ENCODE peak calls at places on chromosomes 5 and 9, in six cellular contexts. D is uterus, O is H1, Z is A549, N is ovary, W is testis. M is an unnamed sample.

GRCh38 chr5:38845555-38846378 is at the start of gene OSMR:
- DNase-seq in W (peak; percentile 85), O (peak; percentile 80), D (peak; percentile 97), Z (peak; percentile 96), N (peak; percentile 98), M (peak; percentile 92)

GRCh38 chr9:27276182-27277030 is 20.5 kb downstream of the EQTN start:
- DNase-seq in Z (peak; percentile 61), W (no peak), N (no peak), O (no peak), D (no peak), M (no peak)

GRCh38 chr5:65923339-65923738 is 3.0 kb upstream of the ERBIN start:
- DNase-seq in N (no peak), Z (no peak), W (no peak), O (no peak), D (no peak), M (no peak)

GRCh38 chr9:136587944-136588662 is 42.3 kb upstream of the NOTCH1 start:
- DNase-seq in W (no peak), Z (no peak), D (no peak), N (no peak), O (peak; percentile 91), M (no peak)

GRCh38 chr9:79224672-79225433 is 346.9 kb upstream of the TLE4 start:
- DNase-seq in N (no peak), W (no peak), O (no peak), D (no peak), Z (peak; percentile 36), M (no peak)

GRCh38 chr5:166758151-166758550 is 1533.3 kb upstream of the WWC1 start:
- DNase-seq in Z (no peak), N (no peak), W (no peak), O (no peak), D (no peak), M (no peak)

GRCh38 chr5:66306105-66306843 is 162.2 kb downstream of the SREK1 start:
- DNase-seq in Z (peak; percentile 66), O (peak; percentile 57), N (peak; percentile 46), D (peak; percentile 48), W (peak; percentile 75), M (peak; percentile 35)

GRCh38 chr9:109248133-109248581 is 72.7 kb downstream of the EPB41L4B start:
- DNase-seq in N (no peak), D (no peak), W (no peak), Z (peak; percentile 43), O (peak; percentile 34), M (no peak)

DNA sequence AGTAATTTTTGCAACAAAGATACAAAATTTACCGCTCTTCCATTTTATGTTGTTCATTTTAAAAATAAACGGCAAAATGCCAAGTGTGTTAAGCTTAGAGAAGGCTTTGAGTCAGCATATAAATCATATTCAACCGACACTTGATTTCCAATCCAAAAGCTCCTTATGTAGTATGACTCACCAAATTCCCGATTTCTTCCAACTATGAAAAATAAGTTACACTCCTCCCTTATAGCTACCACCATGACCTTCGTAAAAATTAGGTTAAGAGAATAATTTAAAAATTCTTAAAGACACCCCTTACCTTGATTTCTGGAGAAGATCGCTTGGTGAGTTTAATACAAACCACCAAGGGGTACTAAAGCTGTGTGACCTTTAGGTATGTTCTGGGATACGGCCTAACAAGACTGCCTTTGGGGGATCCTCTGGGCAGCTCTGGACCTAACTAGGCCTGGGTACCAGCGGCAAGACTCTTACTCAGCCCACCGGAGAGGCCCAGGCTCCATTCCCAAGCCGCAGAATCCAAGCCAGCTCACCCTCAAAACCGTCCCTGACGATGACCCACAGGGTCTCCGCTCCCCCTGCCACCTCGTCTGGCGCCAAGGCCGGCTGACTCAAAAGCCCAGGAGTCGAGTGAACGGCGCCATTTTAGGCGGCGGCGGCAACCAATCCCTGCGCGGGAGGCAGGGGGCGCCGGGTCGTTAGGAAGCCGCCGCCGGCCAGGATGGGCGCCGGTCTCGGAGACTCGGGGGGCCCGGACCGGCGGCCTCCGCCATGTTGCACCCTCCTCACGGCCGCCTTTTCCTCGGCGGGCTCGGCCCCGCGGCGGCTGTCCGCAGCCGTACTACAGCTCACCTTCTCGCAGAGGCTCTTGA is 731 bp downstream of the PPP2CA start:
- DNase-seq in O (peak; percentile 79), W (peak; percentile 62), Z (peak; percentile 61), D (peak; percentile 64), N (peak; percentile 71), M (peak; percentile 44)
- TF ChIP-seq POLR2A in O (no peak), W (no peak), Z (no peak), D (no peak), N (no peak), M (no peak)

GRCh38 chr9:127967151-127967809 is 13.5 kb downstream of the EEIG1 start:
- DNase-seq in D (no peak), W (no peak), N (peak; percentile 48), O (no peak), Z (no peak), M (no peak)

GRCh38 chr9:127965953-127966352 is 14.8 kb downstream of the EEIG1 start:
- DNase-seq in O (no peak), N (no peak), W (no peak), D (no peak), Z (no peak), M (no peak)

GRCh38 chr9:127968046-127968445 is 12.7 kb downstream of the EEIG1 start:
- DNase-seq in N (peak; percentile 40), Z (peak; percentile 82), W (no peak), O (no peak), D (no peak), M (no peak)

GRCh38 chr9:127968717-127969383 is 11.9 kb downstream of the EEIG1 start:
- DNase-seq in W (peak; percentile 87), O (no peak), D (peak; percentile 71), Z (peak; percentile 75), N (peak; percentile 68), M (peak; percentile 77)

DNA sequence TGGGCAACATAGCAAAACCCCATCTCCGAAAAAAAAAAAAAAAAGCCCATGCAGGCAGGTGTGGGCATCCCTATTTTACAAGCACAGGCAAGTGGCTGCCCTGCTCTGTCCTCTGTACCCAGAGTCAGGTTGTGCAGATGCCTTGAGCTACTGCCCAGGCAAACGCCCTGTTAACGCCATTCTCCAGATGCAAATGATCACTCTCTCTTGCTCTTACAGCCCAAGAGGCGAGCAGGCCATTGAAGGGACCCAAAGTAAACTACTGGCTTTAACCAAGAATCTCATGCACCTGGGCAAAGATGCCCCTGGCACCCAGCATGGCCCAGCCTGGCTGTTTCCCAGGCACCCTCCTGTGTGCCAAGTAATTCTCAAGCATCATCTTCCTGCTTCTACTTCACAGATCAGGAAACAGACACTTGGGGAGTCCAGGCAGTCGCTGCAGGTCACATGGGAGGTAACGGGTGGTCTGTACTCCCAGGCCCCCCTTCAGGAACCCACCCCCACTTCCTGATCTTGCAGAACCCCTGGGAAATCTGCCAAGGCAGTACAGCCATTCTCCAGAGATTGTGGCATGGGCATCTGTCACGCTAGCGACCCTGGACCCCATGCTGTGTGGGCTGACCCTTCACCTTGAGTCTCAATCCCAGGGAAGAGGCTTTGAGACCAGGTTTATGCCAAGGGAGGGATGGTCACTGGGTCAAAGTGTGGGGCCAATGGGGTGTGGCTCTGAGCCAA is 14.2 kb downstream of the EEIG1 start:
- DNase-seq in D (no peak), O (no peak), N (peak; percentile 37), Z (no peak), W (no peak), M (no peak)
- H3K27ac ChIP-seq in D (peak overlapping the region; percentile 91), O (no peak overlapping the region), N (peak overlapping the region; percentile 82), Z (peak overlapping the region; percentile 98), W (peak overlapping the region; percentile 86), M (peak overlapping the region; percentile 98)

DNA sequence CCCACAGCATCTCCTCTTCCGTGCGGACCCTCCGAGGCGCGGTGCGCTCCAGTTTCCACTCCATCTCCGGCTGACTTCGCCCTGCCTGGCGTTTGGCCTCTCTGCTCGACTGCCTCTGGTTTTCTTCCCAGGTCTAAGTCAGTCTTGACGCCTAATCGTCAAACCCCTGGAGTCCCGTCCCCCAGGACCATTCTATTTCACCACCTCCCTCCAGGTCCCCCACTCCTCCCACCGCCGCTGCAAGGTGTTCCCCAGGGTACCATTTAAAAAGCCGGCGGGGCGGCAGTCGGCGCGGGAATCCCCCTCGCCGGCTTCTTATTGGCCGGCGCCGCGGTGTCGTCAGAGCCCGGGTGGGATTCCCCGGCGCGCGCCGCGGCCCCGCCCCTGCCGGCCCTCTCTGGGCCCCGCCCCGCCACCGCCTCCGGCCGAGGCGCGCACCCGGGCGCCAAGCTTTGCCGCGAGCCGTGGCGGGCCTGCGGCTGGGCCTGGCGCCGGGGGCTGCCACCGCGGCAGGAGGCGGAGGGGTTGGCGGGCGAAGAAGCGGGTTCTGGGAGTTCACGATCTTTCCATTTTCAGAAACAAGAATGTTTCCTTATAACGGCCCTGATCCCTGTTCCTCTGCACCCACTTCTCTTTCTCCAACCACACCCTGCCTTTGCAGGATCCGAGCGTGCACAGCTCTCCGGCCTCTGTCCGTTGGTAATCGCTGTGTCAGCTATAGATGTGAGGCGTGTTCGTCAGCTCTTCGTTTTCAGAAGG is at the start of gene CDC20B:
- DNase-seq in O (peak; percentile 86), W (peak; percentile 85), Z (peak; percentile 68), N (peak; percentile 71), D (peak; percentile 68), M (no peak)
- TF ChIP-seq POLR2A in O (no peak), W (no peak), Z (peak; percentile 60), N (no peak), D (no peak), M (no peak)

GRCh38 chr9:70052768-70053167 is 9.1 kb downstream of the MAMDC2 start:
- DNase-seq in W (no peak), D (no peak), O (no peak), Z (no peak), N (no peak), M (no peak)

GRCh38 chr9:70054546-70054945 is 10.9 kb downstream of the MAMDC2 start:
- DNase-seq in D (no peak), Z (no peak), O (no peak), N (no peak), W (no peak), M (no peak)

GRCh38 chr9:70056545-70056944 is 12.9 kb downstream of the MAMDC2 start:
- DNase-seq in D (no peak), Z (no peak), N (no peak), W (no peak), O (peak; percentile 16), M (no peak)

GRCh38 chr9:70055867-70056266 is 12.2 kb downstream of the MAMDC2 start:
- DNase-seq in Z (no peak), N (no peak), O (no peak), W (no peak), D (no peak), M (no peak)

GRCh38 chr9:70053864-70054263 is 10.2 kb downstream of the MAMDC2 start:
- DNase-seq in N (no peak), Z (no peak), W (no peak), D (no peak), O (no peak), M (no peak)
- H3K27ac ChIP-seq in N (no peak overlapping the region), Z (no peak overlapping the region), W (peak overlapping the region; percentile 65), D (peak overlapping the region; percentile 94), O (no peak overlapping the region), M (peak overlapping the region; percentile 27)

GRCh38 chr9:129869585-129870501 is 34.6 kb downstream of the USP20 start:
- DNase-seq in W (no peak), D (no peak), Z (no peak), O (no peak), N (no peak), M (no peak)
- TF ChIP-seq POLR2A in W (no peak), D (no peak), Z (no peak), O (no peak), N (no peak), M (no peak)

DNA sequence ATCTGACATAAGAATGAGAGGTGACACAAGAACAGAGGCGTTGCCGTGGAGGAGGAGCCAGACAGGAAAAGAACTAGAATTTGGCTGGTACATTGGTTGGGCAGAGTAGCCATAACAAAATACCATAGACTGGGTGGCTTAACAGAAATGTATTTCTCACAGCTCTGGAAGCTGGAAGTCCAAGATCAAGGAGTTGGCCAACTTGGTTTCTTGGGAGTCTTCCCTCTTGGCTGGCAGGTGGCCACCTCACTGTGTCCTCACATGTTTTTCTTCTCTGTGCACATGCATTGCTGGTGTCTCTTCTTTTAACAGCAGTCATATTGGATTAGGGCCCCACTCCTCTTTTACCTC is 103.0 kb downstream of the SNX18 start:
- DNase-seq in Z (no peak), O (no peak), W (no peak), D (no peak), N (no peak), M (peak; percentile 47)
- H3K27ac ChIP-seq in Z (no peak overlapping the region), O (no peak overlapping the region), W (no peak overlapping the region), D (no peak overlapping the region), N (no peak overlapping the region), M (peak overlapping the region; percentile 35)

M was measured in breast epithelium.